ENCODE peak calls at places on chromosome 21, in ten cellular contexts. One of them, this sample, is unnamed.

GRCh38 chr21:46119565-46120271 is 21.8 kb downstream of the COL6A2 start:
- DNase-seq in activated CD4-positive, alpha-beta T cell treated with anti-CD3 and anti-CD28 coated beads for 1 hour: no peak
- DNase-seq in T-helper 1 cell: no peak
- DNase-seq in NCI-H1092: no peak
- DNase-seq in NB4: no peak
- DNase-seq in caudate nucleus: no peak
- DNase-seq in body of pancreas: peak
- DNase-seq in heart left ventricle: peak
- DNase-seq in OCI-LY7: no peak
- DNase-seq in non-pigmented ciliary epithelial cell: no peak
- DNase-seq in this sample: no peak

GRCh38 chr21:25999935-26000582 is 170.5 kb downstream of the APP start:
- DNase-seq in body of pancreas: no peak
- DNase-seq in NB4: no peak
- DNase-seq in non-pigmented ciliary epithelial cell: no peak
- DNase-seq in T-helper 1 cell: no peak
- DNase-seq in OCI-LY7: no peak
- DNase-seq in NCI-H1092: no peak
- DNase-seq in caudate nucleus: no peak
- DNase-seq in activated CD4-positive, alpha-beta T cell treated with anti-CD3 and anti-CD28 coated beads for 1 hour: no peak
- DNase-seq in heart left ventricle: no peak
- DNase-seq in this sample: no peak

GRCh38 chr21:42316891-42317290 is 1.7 kb upstream of the TFF3 start:
- DNase-seq in caudate nucleus: no peak
- DNase-seq in activated CD4-positive, alpha-beta T cell treated with anti-CD3 and anti-CD28 coated beads for 1 hour: no peak
- DNase-seq in T-helper 1 cell: no peak
- DNase-seq in NB4: no peak
- DNase-seq in OCI-LY7: no peak
- DNase-seq in heart left ventricle: no peak
- DNase-seq in non-pigmented ciliary epithelial cell: no peak
- DNase-seq in NCI-H1092: no peak
- DNase-seq in body of pancreas: no peak
- DNase-seq in this sample: no peak

GRCh38 chr21:42384999-42385398 is 10.9 kb downstream of the TMPRSS3 start:
- DNase-seq in NB4: peak
- DNase-seq in heart left ventricle: no peak
- DNase-seq in NCI-H1092: no peak
- DNase-seq in T-helper 1 cell: no peak
- DNase-seq in caudate nucleus: no peak
- DNase-seq in OCI-LY7: no peak
- DNase-seq in activated CD4-positive, alpha-beta T cell treated with anti-CD3 and anti-CD28 coated beads for 1 hour: no peak
- DNase-seq in non-pigmented ciliary epithelial cell: no peak
- DNase-seq in body of pancreas: no peak
- DNase-seq in this sample: peak

GRCh38 chr21:38476385-38476784 is 21.9 kb downstream of the ERG start:
- DNase-seq in body of pancreas: no peak
- DNase-seq in caudate nucleus: no peak
- DNase-seq in non-pigmented ciliary epithelial cell: no peak
- DNase-seq in OCI-LY7: no peak
- DNase-seq in NCI-H1092: no peak
- DNase-seq in activated CD4-positive, alpha-beta T cell treated with anti-CD3 and anti-CD28 coated beads for 1 hour: no peak
- DNase-seq in T-helper 1 cell: no peak
- DNase-seq in NB4: peak
- DNase-seq in heart left ventricle: no peak
- DNase-seq in this sample: peak

GRCh38 chr21:34510148-34511142 is 1.6 kb downstream of the KCNE1 start:
- DNase-seq in OCI-LY7: peak
- DNase-seq in non-pigmented ciliary epithelial cell: no peak
- DNase-seq in caudate nucleus: no peak
- DNase-seq in body of pancreas: peak
- DNase-seq in T-helper 1 cell: no peak
- DNase-seq in activated CD4-positive, alpha-beta T cell treated with anti-CD3 and anti-CD28 coated beads for 1 hour: no peak
- DNase-seq in NCI-H1092: peak
- DNase-seq in NB4: peak
- DNase-seq in heart left ventricle: peak
- DNase-seq in this sample: peak

GRCh38 chr21:14968029-14968428 is 96.8 kb downstream of the NRIP1 start:
- DNase-seq in caudate nucleus: no peak
- DNase-seq in heart left ventricle: no peak
- DNase-seq in OCI-LY7: no peak
- DNase-seq in T-helper 1 cell: no peak
- DNase-seq in activated CD4-positive, alpha-beta T cell treated with anti-CD3 and anti-CD28 coated beads for 1 hour: no peak
- DNase-seq in body of pancreas: no peak
- DNase-seq in non-pigmented ciliary epithelial cell: no peak
- DNase-seq in NB4: no peak
- DNase-seq in NCI-H1092: no peak
- DNase-seq in this sample: no peak

GRCh38 chr21:29430030-29430429 is 131.3 kb downstream of the BACH1 start:
- DNase-seq in NB4: no peak
- DNase-seq in non-pigmented ciliary epithelial cell: no peak
- DNase-seq in caudate nucleus: no peak
- DNase-seq in heart left ventricle: no peak
- DNase-seq in T-helper 1 cell: no peak
- DNase-seq in activated CD4-positive, alpha-beta T cell treated with anti-CD3 and anti-CD28 coated beads for 1 hour: no peak
- DNase-seq in OCI-LY7: no peak
- DNase-seq in NCI-H1092: no peak
- DNase-seq in body of pancreas: no peak
- DNase-seq in this sample: no peak

GRCh38 chr21:28776251-28776650 is 216.4 kb downstream of the LTN1 start:
- DNase-seq in activated CD4-positive, alpha-beta T cell treated with anti-CD3 and anti-CD28 coated beads for 1 hour: no peak
- DNase-seq in OCI-LY7: no peak
- DNase-seq in heart left ventricle: no peak
- DNase-seq in caudate nucleus: no peak
- DNase-seq in non-pigmented ciliary epithelial cell: peak
- DNase-seq in body of pancreas: no peak
- DNase-seq in T-helper 1 cell: no peak
- DNase-seq in NCI-H1092: no peak
- DNase-seq in NB4: peak
- DNase-seq in this sample: no peak

GRCh38 chr21:39529026-39529425 is 77.3 kb downstream of the SH3BGR start:
- DNase-seq in body of pancreas: peak
- DNase-seq in caudate nucleus: no peak
- DNase-seq in heart left ventricle: no peak
- DNase-seq in NB4: no peak
- DNase-seq in T-helper 1 cell: no peak
- DNase-seq in non-pigmented ciliary epithelial cell: no peak
- DNase-seq in activated CD4-positive, alpha-beta T cell treated with anti-CD3 and anti-CD28 coated beads for 1 hour: no peak
- DNase-seq in OCI-LY7: no peak
- DNase-seq in NCI-H1092: no peak
- DNase-seq in this sample: no peak